ENCODE peak calls at places on chromosomes 7 and 10, in four cellular contexts. U, Q, R and V are unnamed samples.
A peak's percentile ranks its signal among the peaks of the same experiment; 100 is the strongest.

GRCh38 chr10:79127151-79127961 is 58.6 kb downstream of the ZMIZ1 start:
- DNase-seq in R (no peak), Q (peak; percentile 72), U (peak; percentile 86), V (no peak)

GRCh38 chr7:102306916-102307677 is 20.4 kb downstream of the SH2B2 start:
- DNase-seq in Q (no peak), R (no peak), U (peak; percentile 78), V (peak; percentile 42)

GRCh38 chr7:116628971-116629586 is 42.9 kb upstream of the MET start:
- DNase-seq in Q (no peak), U (peak; percentile 13), R (no peak), V (no peak)

GRCh38 chr10:29858352-29859267 is 200.8 kb downstream of the JCAD start:
- DNase-seq in Q (peak; percentile 42), U (peak; percentile 82), R (no peak), V (peak; percentile 22)

GRCh38 chr10:103803941-103804340 is 51.4 kb downstream of the SH3PXD2A start:
- DNase-seq in U (no peak), R (no peak), Q (no peak), V (no peak)

GRCh38 chr10:51244739-51245138 is 170.5 kb downstream of the PRKG1 start:
- DNase-seq in R (peak; percentile 68), Q (no peak), U (peak; percentile 83), V (peak; percentile 34)

GRCh38 chr10:29239569-29240472 is 49.0 kb upstream of the LYZL1 start:
- DNase-seq in R (no peak), Q (peak; percentile 30), U (no peak), V (no peak)

GRCh38 chr7:39951156-39951942 is 1.3 kb downstream of the CDK13 start:
- DNase-seq in Q (peak; percentile 52), U (peak; percentile 52), R (no peak), V (peak; percentile 28)

GRCh38 chr10:73819513-73820093 is 8.2 kb upstream of the NDST2 start:
- DNase-seq in Q (no peak), R (no peak), U (peak; percentile 23), V (no peak)

GRCh38 chr10:97561678-97562077 is 10.9 kb upstream of the ANKRD2 start:
- DNase-seq in Q (no peak), R (no peak), U (no peak), V (no peak)